ENCODE peak calls at places on chromosomes 2 and 18, in eight cellular contexts. One of them, this sample, is unnamed.

GRCh38 chr2:102158336-102158735 is 15.8 kb downstream of the IL1R1 start:
- DNase-seq in endothelial cell of umbilical vein: no peak
- DNase-seq in Peyer's patch: no peak
- DNase-seq in testis: no peak
- DNase-seq in thyroid gland: no peak
- DNase-seq in tibial nerve: no peak
- DNase-seq in ovary: no peak
- DNase-seq in A549: no peak
- DNase-seq in this sample: no peak

GRCh38 chr2:9780368-9781130 is 62.7 kb upstream of the TAF1B start:
- DNase-seq in Peyer's patch: no peak
- DNase-seq in tibial nerve: no peak
- DNase-seq in ovary: no peak
- DNase-seq in testis: no peak
- DNase-seq in endothelial cell of umbilical vein: no peak
- DNase-seq in thyroid gland: no peak
- DNase-seq in A549: no peak
- DNase-seq in this sample: no peak

GRCh38 chr2:111209045-111209514 is 88.4 kb downstream of the BCL2L11 start:
- DNase-seq in endothelial cell of umbilical vein: no peak
- DNase-seq in A549: no peak
- DNase-seq in thyroid gland: no peak
- DNase-seq in ovary: no peak
- DNase-seq in Peyer's patch: no peak
- DNase-seq in tibial nerve: no peak
- DNase-seq in testis: no peak
- DNase-seq in this sample: no peak

GRCh38 chr18:706438-706837 is 6.0 kb downstream of the ENOSF1 start:
- DNase-seq in A549: no peak
- DNase-seq in ovary: no peak
- DNase-seq in thyroid gland: no peak
- DNase-seq in Peyer's patch: no peak
- DNase-seq in testis: no peak
- DNase-seq in endothelial cell of umbilical vein: no peak
- DNase-seq in tibial nerve: no peak
- DNase-seq in this sample: no peak

GRCh38 chr18:8835556-8835955 is 130.2 kb downstream of the MTCL1 start:
- DNase-seq in thyroid gland: no peak
- DNase-seq in testis: no peak
- DNase-seq in ovary: no peak
- DNase-seq in Peyer's patch: no peak
- DNase-seq in A549: no peak
- DNase-seq in tibial nerve: no peak
- DNase-seq in endothelial cell of umbilical vein: no peak
- DNase-seq in this sample: no peak

GRCh38 chr2:144084114-144084661 is 435.7 kb downstream of the ZEB2 start:
- DNase-seq in Peyer's patch: no peak
- DNase-seq in ovary: no peak
- DNase-seq in tibial nerve: no peak
- DNase-seq in endothelial cell of umbilical vein: peak
- DNase-seq in testis: no peak
- DNase-seq in thyroid gland: no peak
- DNase-seq in A549: peak
- DNase-seq in this sample: no peak

GRCh38 chr2:55430536-55430935 is 10.9 kb upstream of the CCDC88A start:
- DNase-seq in thyroid gland: no peak
- DNase-seq in endothelial cell of umbilical vein: peak
- DNase-seq in tibial nerve: no peak
- DNase-seq in Peyer's patch: no peak
- DNase-seq in A549: no peak
- DNase-seq in testis: no peak
- DNase-seq in ovary: no peak
- DNase-seq in this sample: no peak

GRCh38 chr2:37904450-37904849 is 20.6 kb upstream of the RMDN2 start:
- DNase-seq in Peyer's patch: no peak
- DNase-seq in A549: no peak
- DNase-seq in ovary: no peak
- DNase-seq in endothelial cell of umbilical vein: no peak
- DNase-seq in tibial nerve: no peak
- DNase-seq in testis: no peak
- DNase-seq in thyroid gland: no peak
- DNase-seq in this sample: no peak

GRCh38 chr2:67456441-67456840 is 59.3 kb downstream of the ETAA1 start:
- DNase-seq in tibial nerve: no peak
- DNase-seq in Peyer's patch: no peak
- DNase-seq in A549: no peak
- DNase-seq in endothelial cell of umbilical vein: no peak
- DNase-seq in thyroid gland: no peak
- DNase-seq in ovary: no peak
- DNase-seq in testis: no peak
- DNase-seq in this sample: no peak

GRCh38 chr18:56298935-56299334 is 339.5 kb downstream of the TXNL1 start:
- DNase-seq in endothelial cell of umbilical vein: peak
- DNase-seq in thyroid gland: no peak
- DNase-seq in Peyer's patch: no peak
- DNase-seq in tibial nerve: no peak
- DNase-seq in testis: no peak
- DNase-seq in ovary: no peak
- DNase-seq in A549: peak
- DNase-seq in this sample: no peak

GRCh38 chr2:100773538-100773937 is 46.4 kb upstream of the NPAS2 start:
- DNase-seq in thyroid gland: no peak
- DNase-seq in A549: no peak
- DNase-seq in ovary: no peak
- DNase-seq in endothelial cell of umbilical vein: no peak
- DNase-seq in tibial nerve: no peak
- DNase-seq in Peyer's patch: no peak
- DNase-seq in testis: no peak
- DNase-seq in this sample: no peak

GRCh38 chr2:214630402-214631035 is 179.0 kb downstream of the BARD1 start:
- DNase-seq in Peyer's patch: no peak
- DNase-seq in endothelial cell of umbilical vein: no peak
- DNase-seq in A549: no peak
- DNase-seq in testis: no peak
- DNase-seq in ovary: no peak
- DNase-seq in tibial nerve: no peak
- DNase-seq in thyroid gland: no peak
- DNase-seq in this sample: no peak

GRCh38 chr18:49177812-49178211 is 227.0 kb upstream of the SMAD7 start:
- DNase-seq in Peyer's patch: no peak
- DNase-seq in testis: no peak
- DNase-seq in A549: no peak
- DNase-seq in ovary: no peak
- DNase-seq in tibial nerve: no peak
- DNase-seq in thyroid gland: no peak
- DNase-seq in endothelial cell of umbilical vein: no peak
- DNase-seq in this sample: no peak

GRCh38 chr2:7838636-7839035 is 843.2 kb upstream of the ID2 start:
- DNase-seq in Peyer's patch: no peak
- DNase-seq in testis: no peak
- DNase-seq in thyroid gland: no peak
- DNase-seq in endothelial cell of umbilical vein: no peak
- DNase-seq in A549: no peak
- DNase-seq in ovary: no peak
- DNase-seq in tibial nerve: no peak
- DNase-seq in this sample: no peak

GRCh38 chr18:48022531-48023330 is 92.3 kb upstream of the SMAD2 start:
- DNase-seq in Peyer's patch: no peak
- DNase-seq in tibial nerve: no peak
- DNase-seq in A549: peak
- DNase-seq in thyroid gland: no peak
- DNase-seq in ovary: no peak
- DNase-seq in endothelial cell of umbilical vein: peak
- DNase-seq in testis: no peak
- DNase-seq in this sample: no peak

GRCh38 chr2:161570424-161571050 is 53.7 kb upstream of the SLC4A10 start:
- DNase-seq in thyroid gland: no peak
- DNase-seq in endothelial cell of umbilical vein: no peak
- DNase-seq in Peyer's patch: no peak
- DNase-seq in ovary: no peak
- DNase-seq in tibial nerve: no peak
- DNase-seq in testis: no peak
- DNase-seq in A549: peak
- DNase-seq in this sample: no peak

GRCh38 chr2:214575030-214575949 is 164.4 kb downstream of the VWC2L start:
- DNase-seq in thyroid gland: no peak
- DNase-seq in endothelial cell of umbilical vein: no peak
- DNase-seq in testis: no peak
- DNase-seq in tibial nerve: no peak
- DNase-seq in A549: no peak
- DNase-seq in Peyer's patch: no peak
- DNase-seq in ovary: no peak
- DNase-seq in this sample: no peak

GRCh38 chr18:74290831-74291770 is 662 bp downstream of the CYB5A start:
- DNase-seq in tibial nerve: no peak
- DNase-seq in thyroid gland: peak
- DNase-seq in testis: peak
- DNase-seq in endothelial cell of umbilical vein: no peak
- DNase-seq in Peyer's patch: peak
- DNase-seq in ovary: peak
- DNase-seq in A549: no peak
- DNase-seq in this sample: no peak

GRCh38 chr2:27993950-27994728 is 103.6 kb downstream of the BABAM2 start:
- DNase-seq in tibial nerve: no peak
- DNase-seq in Peyer's patch: no peak
- DNase-seq in testis: no peak
- DNase-seq in endothelial cell of umbilical vein: no peak
- DNase-seq in A549: no peak
- DNase-seq in thyroid gland: no peak
- DNase-seq in ovary: no peak
- DNase-seq in this sample: no peak

GRCh38 chr2:18637196-18637595 is 47.8 kb upstream of the NT5C1B start:
- DNase-seq in ovary: no peak
- DNase-seq in thyroid gland: no peak
- DNase-seq in tibial nerve: no peak
- DNase-seq in endothelial cell of umbilical vein: no peak
- DNase-seq in Peyer's patch: no peak
- DNase-seq in testis: no peak
- DNase-seq in A549: no peak
- DNase-seq in this sample: no peak

GRCh38 chr2:37361994-37362698 is 17.7 kb downstream of the QPCT start:
- DNase-seq in ovary: no peak
- DNase-seq in testis: no peak
- DNase-seq in A549: no peak
- DNase-seq in endothelial cell of umbilical vein: no peak
- DNase-seq in thyroid gland: no peak
- DNase-seq in Peyer's patch: no peak
- DNase-seq in tibial nerve: no peak
- DNase-seq in this sample: no peak

GRCh38 chr2:152718909-152719645 is 657 bp downstream of the ARL6IP6 start:
- DNase-seq in thyroid gland: no peak
- DNase-seq in tibial nerve: no peak
- DNase-seq in testis: peak
- DNase-seq in endothelial cell of umbilical vein: no peak
- DNase-seq in A549: peak
- DNase-seq in Peyer's patch: no peak
- DNase-seq in ovary: no peak
- DNase-seq in this sample: peak

GRCh38 chr18:28163201-28163778 is 13.6 kb downstream of the CDH2 start:
- DNase-seq in testis: no peak
- DNase-seq in ovary: no peak
- DNase-seq in tibial nerve: no peak
- DNase-seq in A549: no peak
- DNase-seq in Peyer's patch: no peak
- DNase-seq in thyroid gland: no peak
- DNase-seq in endothelial cell of umbilical vein: no peak
- DNase-seq in this sample: no peak

GRCh38 chr2:235048549-235048948 is 96.7 kb downstream of the SH3BP4 start:
- DNase-seq in Peyer's patch: no peak
- DNase-seq in ovary: no peak
- DNase-seq in A549: no peak
- DNase-seq in thyroid gland: no peak
- DNase-seq in endothelial cell of umbilical vein: no peak
- DNase-seq in testis: peak
- DNase-seq in tibial nerve: no peak
- DNase-seq in this sample: no peak

GRCh38 chr2:149679286-149679685 is 91.7 kb upstream of the MMADHC start:
- DNase-seq in thyroid gland: no peak
- DNase-seq in tibial nerve: no peak
- DNase-seq in A549: peak
- DNase-seq in testis: no peak
- DNase-seq in ovary: no peak
- DNase-seq in Peyer's patch: no peak
- DNase-seq in endothelial cell of umbilical vein: no peak
- DNase-seq in this sample: no peak

GRCh38 chr2:29611850-29612249 is 309.5 kb downstream of the ALK start:
- DNase-seq in Peyer's patch: no peak
- DNase-seq in thyroid gland: no peak
- DNase-seq in testis: no peak
- DNase-seq in A549: no peak
- DNase-seq in ovary: no peak
- DNase-seq in endothelial cell of umbilical vein: no peak
- DNase-seq in tibial nerve: no peak
- DNase-seq in this sample: no peak

GRCh38 chr2:13597176-13597575 is 880.4 kb downstream of the TRIB2 start:
- DNase-seq in ovary: no peak
- DNase-seq in A549: no peak
- DNase-seq in testis: no peak
- DNase-seq in tibial nerve: no peak
- DNase-seq in endothelial cell of umbilical vein: no peak
- DNase-seq in thyroid gland: no peak
- DNase-seq in Peyer's patch: no peak
- DNase-seq in this sample: no peak

GRCh38 chr2:74549685-74549971 is 4.1 kb downstream of the LOXL3 start:
- DNase-seq in ovary: no peak
- DNase-seq in Peyer's patch: no peak
- DNase-seq in endothelial cell of umbilical vein: no peak
- DNase-seq in testis: no peak
- DNase-seq in A549: no peak
- DNase-seq in tibial nerve: no peak
- DNase-seq in thyroid gland: no peak
- DNase-seq in this sample: no peak
- H3K4me3 ChIP-seq in ovary: no peak
- H3K4me3 ChIP-seq in Peyer's patch: peak
- H3K4me3 ChIP-seq in endothelial cell of umbilical vein: peak
- H3K4me3 ChIP-seq in testis: no peak
- H3K4me3 ChIP-seq in A549: peak
- H3K4me3 ChIP-seq in tibial nerve: peak
- H3K4me3 ChIP-seq in thyroid gland: peak
- H3K4me3 ChIP-seq in this sample: no peak

GRCh38 chr18:24397694-24398365 is at the start of gene OSBPL1A:
- DNase-seq in testis: peak
- DNase-seq in tibial nerve: peak
- DNase-seq in A549: peak
- DNase-seq in Peyer's patch: peak
- DNase-seq in thyroid gland: peak
- DNase-seq in ovary: peak
- DNase-seq in endothelial cell of umbilical vein: peak
- DNase-seq in this sample: peak
- TF ChIP-seq POLR2A in testis: no peak
- TF ChIP-seq POLR2A in tibial nerve: peak
- TF ChIP-seq POLR2A in A549: peak
- TF ChIP-seq POLR2A in Peyer's patch: peak
- TF ChIP-seq POLR2A in thyroid gland: peak
- TF ChIP-seq POLR2A in ovary: no peak
- TF ChIP-seq POLR2A in endothelial cell of umbilical vein: peak
- TF ChIP-seq POLR2A in this sample: peak

GRCh38 chr18:22020127-22020866 is 149.1 kb upstream of the GATA6 start:
- DNase-seq in A549: no peak
- DNase-seq in ovary: no peak
- DNase-seq in testis: no peak
- DNase-seq in endothelial cell of umbilical vein: no peak
- DNase-seq in tibial nerve: no peak
- DNase-seq in thyroid gland: no peak
- DNase-seq in Peyer's patch: no peak
- DNase-seq in this sample: peak
- TF ChIP-seq CTCF in A549: no peak
- TF ChIP-seq CTCF in ovary: no peak
- TF ChIP-seq CTCF in testis: no peak
- TF ChIP-seq CTCF in endothelial cell of umbilical vein: no peak
- TF ChIP-seq CTCF in tibial nerve: no peak
- TF ChIP-seq CTCF in thyroid gland: no peak
- TF ChIP-seq CTCF in Peyer's patch: no peak
- TF ChIP-seq CTCF in this sample: no peak

GRCh38 chr2:113234721-113235346 is 43.9 kb downstream of the PAX8 start:
- DNase-seq in A549: no peak
- DNase-seq in tibial nerve: no peak
- DNase-seq in thyroid gland: no peak
- DNase-seq in testis: no peak
- DNase-seq in endothelial cell of umbilical vein: no peak
- DNase-seq in ovary: no peak
- DNase-seq in Peyer's patch: no peak
- DNase-seq in this sample: no peak
- H3K4me3 ChIP-seq in A549: no peak
- H3K4me3 ChIP-seq in tibial nerve: peak
- H3K4me3 ChIP-seq in thyroid gland: no peak
- H3K4me3 ChIP-seq in testis: peak
- H3K4me3 ChIP-seq in endothelial cell of umbilical vein: peak
- H3K4me3 ChIP-seq in ovary: peak
- H3K4me3 ChIP-seq in Peyer's patch: peak
- H3K4me3 ChIP-seq in this sample: no peak

This sample was measured in lower leg skin.